ENCODE peak calls at places on chromosomes 13 and 19, in nine cellular contexts. G is WTC11, K is A549, S is H1, M is GM12878, F is endothelial cell of umbilical vein, O is SK-N-SH, H is HepG2, Z is HCT116. P is an unnamed sample.

GRCh38 chr13:49418206-49418605 is 25.7 kb downstream of the CAB39L start:
- DNase-seq in G (no peak), K (no peak), S (no peak), M (no peak), F (no peak), O (no peak), H (no peak), Z (no peak), P (peak; percentile 77)

GRCh38 chr19:1901940-1902404 is 3.2 kb upstream of the ADAT3 start:
- DNase-seq in G (no peak), K (no peak), S (no peak), M (no peak), F (no peak), O (no peak), H (peak; percentile 76), Z (no peak), P (peak; percentile 85)

GRCh38 chr19:53365899-53366493 is 491 bp downstream of the ZNF525 start:
- DNase-seq in G (peak; percentile 42), K (no peak), S (no peak), M (no peak), F (no peak), O (peak; percentile 47), H (peak; percentile 24), Z (no peak), P (peak; percentile 54)

GRCh38 chr19:43470288-43470687 is 4.9 kb upstream of the LYPD3 start:
- DNase-seq in G (no peak), K (no peak), S (no peak), M (no peak), F (no peak), O (peak; percentile 42), H (no peak), Z (no peak), P (no peak)

GRCh38 chr19:4067396-4068057 is 828 bp upstream of the ZBTB7A start:
- DNase-seq in G (no peak), K (no peak), S (no peak), M (no peak), F (peak; percentile 39), O (peak; percentile 84), H (no peak), Z (no peak), P (peak; percentile 67)

GRCh38 chr19:52904052-52904451 is 6.6 kb upstream of the ZNF320 start:
- DNase-seq in G (no peak), K (no peak), S (no peak), M (no peak), F (no peak), O (no peak), H (no peak), Z (no peak), P (no peak)

GRCh38 chr13:48562296-48563066 is 29.6 kb upstream of the RCBTB2 start:
- DNase-seq in G (no peak), K (no peak), S (no peak), M (peak; percentile 98), F (no peak), O (no peak), H (no peak), Z (no peak), P (peak; percentile 78)

GRCh38 chr13:112053167-112053743 is 13.7 kb upstream of the SOX1 start:
- DNase-seq in G (peak; percentile 53), K (no peak), S (no peak), M (no peak), F (no peak), O (no peak), H (no peak), Z (no peak), P (no peak)

GRCh38 chr13:83733293-83733692 is 149.0 kb downstream of the SLITRK1 start:
- DNase-seq in G (no peak), K (no peak), S (no peak), M (no peak), F (no peak), O (no peak), H (no peak), Z (no peak), P (no peak)

GRCh38 chr19:16470911-16471811 is 609 bp downstream of the EPS15L1 start:
- DNase-seq in G (no peak), K (no peak), S (no peak), M (no peak), F (peak; percentile 34), O (no peak), H (no peak), Z (no peak), P (peak; percentile 60)

GRCh38 chr13:45370922-45371406 is 30.0 kb upstream of the TPT1 start:
- DNase-seq in G (peak; percentile 90), K (peak; percentile 48), S (peak; percentile 72), M (no peak), F (peak; percentile 66), O (peak; percentile 34), H (no peak), Z (no peak), P (peak; percentile 39)

GRCh38 chr19:7527516-7528191 is 5.2 kb downstream of the MCOLN1 start:
- DNase-seq in G (no peak), K (no peak), S (no peak), M (no peak), F (no peak), O (no peak), H (no peak), Z (no peak), P (no peak)

GRCh38 chr13:68584776-68585175 is 1354.6 kb upstream of the PCDH9 start:
- DNase-seq in G (no peak), K (no peak), S (no peak), M (no peak), F (no peak), O (no peak), H (no peak), Z (no peak), P (no peak)

GRCh38 chr13:94312511-94313191 is 166.8 kb downstream of the DCT start:
- DNase-seq in G (no peak), K (no peak), S (no peak), M (peak; percentile 62), F (no peak), O (no peak), H (no peak), Z (no peak), P (no peak)

GRCh38 chr19:48603001-48603400 is 3.5 kb upstream of the SPACA4 start:
- DNase-seq in G (no peak), K (no peak), S (no peak), M (no peak), F (no peak), O (no peak), H (no peak), Z (no peak), P (peak; percentile 34)

GRCh38 chr19:5002143-5002542 is 33.2 kb downstream of the KDM4B start:
- DNase-seq in G (no peak), K (no peak), S (no peak), M (no peak), F (no peak), O (no peak), H (peak; percentile 84), Z (peak; percentile 16), P (no peak)

GRCh38 chr13:112066624-112067004 is 335 bp upstream of the SOX1 start:
- DNase-seq in G (peak; percentile 83), K (no peak), S (no peak), M (no peak), F (no peak), O (peak; percentile 49), H (no peak), Z (no peak), P (no peak)

GRCh38 chr19:35717665-35718344 is at the start of gene KMT2B:
- DNase-seq in G (peak; percentile 97), K (peak; percentile 100), S (no peak), M (no peak), F (no peak), O (peak; percentile 99), H (no peak), Z (no peak), P (peak; percentile 94)

GRCh38 chr13:31049833-31050232 is 111.9 kb downstream of the HSPH1 start:
- DNase-seq in G (no peak), K (no peak), S (no peak), M (no peak), F (no peak), O (no peak), H (no peak), Z (no peak), P (no peak)

DNA sequence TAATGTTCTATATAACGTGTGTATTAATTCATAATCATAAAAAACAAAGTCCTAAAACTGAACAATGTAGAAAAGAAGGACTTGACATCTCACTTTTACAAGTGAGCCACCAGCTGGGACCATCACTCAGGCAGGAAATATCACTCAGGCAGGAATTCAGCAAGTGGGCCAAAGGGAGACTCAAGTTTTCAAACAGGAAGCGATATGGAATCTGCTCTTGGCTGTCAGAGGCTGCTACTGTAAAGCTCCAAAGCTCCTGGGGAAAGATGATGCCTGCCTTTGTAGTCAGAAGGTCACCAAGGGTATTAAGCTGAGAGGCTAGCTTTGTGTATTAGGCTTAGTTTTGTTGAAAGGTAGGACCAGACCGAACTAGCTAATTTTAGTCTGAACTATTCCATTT is 5.5 kb upstream of the AKAP11 start:
- DNase-seq in G (no peak), K (no peak), S (no peak), M (no peak), F (peak; percentile 86), O (no peak), H (no peak), Z (no peak), P (no peak)
- TF ChIP-seq MAX in G (no peak), K (no peak), S (no peak), M (no peak), F (no peak), O (no peak), H (no peak), Z (no peak), P (no peak)

GRCh38 chr13:105979586-105979985 is 555.9 kb downstream of the EFNB2 start:
- DNase-seq in G (no peak), K (no peak), S (no peak), M (no peak), F (no peak), O (no peak), H (no peak), Z (no peak), P (no peak)
- TF ChIP-seq MAX in G (no peak), K (no peak), S (no peak), M (no peak), F (no peak), O (no peak), H (no peak), Z (no peak), P (no peak)

DNA sequence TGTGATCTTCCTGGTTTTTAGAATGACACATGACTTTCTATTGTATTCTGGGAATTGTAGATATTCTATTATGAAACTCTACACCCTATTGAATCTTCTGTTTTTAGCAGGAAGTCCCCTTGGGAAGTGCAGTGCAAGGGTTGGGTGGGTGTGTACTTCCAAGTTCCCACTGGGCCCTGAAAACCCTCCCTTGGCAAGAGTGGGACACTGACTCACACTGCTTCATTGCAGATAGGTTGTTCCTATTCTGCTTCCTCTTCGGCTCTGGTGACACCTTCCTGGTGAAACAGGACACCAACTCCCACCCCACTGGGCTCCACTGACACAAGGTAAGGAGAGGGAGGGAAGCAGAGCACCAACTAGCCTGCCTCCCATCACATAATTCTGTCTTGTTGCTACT is 121.8 kb downstream of the KCTD12 start:
- DNase-seq in G (no peak), K (no peak), S (no peak), M (no peak), F (peak; percentile 87), O (no peak), H (no peak), Z (no peak), P (peak; percentile 14)
- TF ChIP-seq MAX in G (no peak), K (no peak), S (no peak), M (no peak), F (no peak), O (no peak), H (no peak), Z (no peak), P (no peak)

DNA sequence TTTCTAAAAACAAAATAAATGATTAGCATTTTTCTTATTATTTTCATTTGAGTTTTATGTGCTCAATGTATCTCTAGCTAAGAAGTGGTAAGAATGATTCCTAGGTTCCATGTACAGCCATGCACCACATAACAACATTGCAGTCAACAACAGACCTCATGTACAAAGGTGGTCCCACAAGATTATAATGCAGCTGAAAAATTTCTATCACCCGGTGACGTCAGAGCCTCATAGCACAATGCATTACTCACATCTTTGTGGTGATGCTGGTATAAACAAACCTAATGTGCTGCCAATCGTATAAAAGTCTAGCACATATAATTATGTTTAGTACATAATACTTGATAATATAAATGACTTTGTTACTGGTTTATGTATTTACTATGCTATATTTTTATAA is 120.5 kb downstream of the SLC7A1 start:
- DNase-seq in G (no peak), K (no peak), S (no peak), M (no peak), F (no peak), O (no peak), H (no peak), Z (no peak), P (no peak)
- TF ChIP-seq MAX in G (no peak), K (no peak), S (no peak), M (no peak), F (no peak), O (no peak), H (no peak), Z (no peak), P (no peak)

P was measured in NB4.